ENCODE peak calls at places on chromosomes 5 and 9, in five cellular contexts. J is substantia nigra, T is Karpas-422, K is DND-41, Y is HCT116. F is an unnamed sample.

GRCh38 chr5:90293931-90294330 is 115.6 kb downstream of the CETN3 start:
- DNase-seq in J (no peak), T (no peak), K (no peak), Y (no peak), F (no peak)

GRCh38 chr5:78518365-78519197 is 130.0 kb downstream of the LHFPL2 start:
- DNase-seq in J (peak; percentile 10), T (no peak), K (no peak), Y (no peak), F (no peak)

GRCh38 chr5:53309653-53310052 is 170.8 kb upstream of the FST start:
- DNase-seq in J (no peak), T (no peak), K (no peak), Y (no peak), F (no peak)

GRCh38 chr9:137945581-137945980 is 68.0 kb downstream of the CACNA1B start:
- DNase-seq in J (no peak), T (peak; percentile 43), K (no peak), Y (no peak), F (no peak)

GRCh38 chr5:143386725-143387124 is 16.8 kb downstream of the NR3C1 start:
- DNase-seq in J (no peak), T (no peak), K (no peak), Y (no peak), F (no peak)

GRCh38 chr5:68159251-68159951 is 56.2 kb upstream of the PIK3R1 start:
- DNase-seq in J (no peak), T (no peak), K (no peak), Y (no peak), F (no peak)

GRCh38 chr5:79727722-79728355 is 38.2 kb downstream of the CMYA5 start:
- DNase-seq in J (no peak), T (no peak), K (no peak), Y (no peak), F (no peak)

GRCh38 chr9:15349892-15350761 is 43.1 kb upstream of the TTC39B start:
- DNase-seq in J (peak; percentile 56), T (no peak), K (no peak), Y (no peak), F (no peak)

GRCh38 chr9:18707489-18708210 is 233.7 kb downstream of the ADAMTSL1 start:
- DNase-seq in J (no peak), T (no peak), K (no peak), Y (no peak), F (no peak)

GRCh38 chr5:123557907-123558306 is 45.9 kb downstream of the CSNK1G3 start:
- DNase-seq in J (no peak), T (no peak), K (no peak), Y (no peak), F (no peak)

GRCh38 chr5:127007522-127007921 is 22.8 kb downstream of the MARCHF3 start:
- DNase-seq in J (no peak), T (no peak), K (no peak), Y (no peak), F (no peak)
- H3K27ac ChIP-seq in J (no peak overlapping the region), T (no peak overlapping the region), K (no peak overlapping the region), Y (no peak overlapping the region), F (no peak overlapping the region)

DNA sequence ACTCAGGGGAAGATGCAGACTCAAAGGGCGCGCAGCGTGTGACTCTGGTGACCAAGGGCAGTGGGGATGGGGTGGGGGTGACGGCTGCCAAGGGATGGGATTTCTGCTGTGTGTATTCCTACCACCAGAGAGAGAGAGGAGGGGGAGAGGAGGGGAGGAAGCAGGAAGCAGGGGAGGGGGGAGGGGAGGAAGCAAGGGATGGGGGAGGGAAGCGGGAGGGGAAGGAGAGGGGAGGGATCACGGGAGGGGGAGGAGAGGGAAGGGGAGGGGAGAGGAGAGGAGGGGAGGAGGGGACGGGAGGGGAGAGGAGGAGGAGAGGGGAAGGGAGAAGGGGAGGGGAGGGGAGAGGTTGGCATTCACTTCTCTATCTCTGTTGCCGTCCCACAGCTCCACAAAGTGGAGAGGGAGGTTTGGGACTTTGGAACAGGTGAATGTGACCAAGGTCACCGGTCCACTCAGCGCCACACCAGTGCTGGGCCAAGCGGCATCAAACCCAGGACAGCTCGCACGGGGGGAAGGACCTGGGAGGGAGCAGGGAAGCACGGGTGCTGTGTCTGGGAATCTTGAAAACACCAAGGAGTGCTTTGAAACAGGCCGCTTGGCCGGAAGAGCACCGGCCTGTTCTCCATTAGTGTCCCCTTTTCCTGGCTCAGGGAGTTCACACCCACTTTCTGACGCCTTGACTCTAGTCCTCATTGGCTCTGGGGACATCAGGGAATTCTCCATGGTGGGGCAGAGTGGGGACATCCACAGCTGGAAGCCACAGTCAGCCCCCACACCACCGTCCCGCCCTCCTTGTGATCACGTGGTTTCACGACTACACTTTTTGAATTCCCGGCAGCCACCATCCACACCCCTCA is 77.4 kb downstream of the VAV2 start:
- DNase-seq in J (no peak), T (no peak), K (no peak), Y (no peak), F (no peak)
- H3K27ac ChIP-seq in J (peak overlapping the region; percentile 38), T (no peak overlapping the region), K (no peak overlapping the region), Y (no peak overlapping the region), F (peak overlapping the region; percentile 11)

GRCh38 chr5:119318256-119318914 is 37.4 kb upstream of the TNFAIP8 start:
- DNase-seq in J (no peak), T (no peak), K (no peak), Y (no peak), F (no peak)
- H3K27ac ChIP-seq in J (no peak overlapping the region), T (no peak overlapping the region), K (peak overlapping the region; percentile 56), Y (no peak overlapping the region), F (no peak overlapping the region)

GRCh38 chr9:70563010-70563409 is 148.6 kb upstream of the KLF9 start:
- DNase-seq in J (no peak), T (no peak), K (no peak), Y (no peak), F (no peak)

GRCh38 chr9:70563437-70564204 is 149.2 kb upstream of the KLF9 start:
- DNase-seq in J (no peak), T (no peak), K (peak; percentile 44), Y (no peak), F (no peak)

GRCh38 chr9:70559102-70559501 is 144.6 kb upstream of the KLF9 start:
- DNase-seq in J (no peak), T (no peak), K (no peak), Y (no peak), F (no peak)

GRCh38 chr9:70561805-70562395 is 147.4 kb upstream of the KLF9 start:
- DNase-seq in J (no peak), T (no peak), K (no peak), Y (no peak), F (no peak)

DNA sequence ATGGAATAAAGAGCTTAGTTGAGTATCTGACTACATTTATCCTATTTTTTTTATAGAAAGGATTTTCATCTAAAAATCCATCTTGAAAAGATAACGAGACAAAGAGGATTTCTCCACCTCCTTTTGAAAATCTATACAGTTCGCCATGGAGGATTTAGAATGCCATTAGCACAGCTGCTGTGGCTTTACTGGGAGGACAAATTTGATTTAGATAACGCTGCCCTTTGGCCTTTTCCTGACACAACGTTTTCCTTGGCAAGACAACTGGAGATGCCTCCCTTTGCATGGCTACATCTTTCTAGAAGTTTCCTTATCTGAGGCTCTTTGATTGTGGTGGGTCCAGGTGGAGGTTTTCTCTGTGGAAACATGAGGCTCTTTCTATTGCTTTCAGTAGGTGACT is 146.7 kb upstream of the KLF9 start:
- DNase-seq in J (no peak), T (no peak), K (no peak), Y (no peak), F (no peak)
- H3K27ac ChIP-seq in J (no peak overlapping the region), T (no peak overlapping the region), K (no peak overlapping the region), Y (no peak overlapping the region), F (no peak overlapping the region)

GRCh38 chr9:13588151-13589043 is 308.9 kb upstream of the MPDZ start:
- DNase-seq in J (no peak), T (no peak), K (no peak), Y (no peak), F (peak; percentile 33)

GRCh38 chr9:13586726-13587392 is 307.4 kb upstream of the MPDZ start:
- DNase-seq in J (no peak), T (no peak), K (no peak), Y (no peak), F (no peak)

GRCh38 chr9:13589044-13589737 is 309.7 kb upstream of the MPDZ start:
- DNase-seq in J (no peak), T (no peak), K (no peak), Y (no peak), F (no peak)

GRCh38 chr9:13587581-13587980 is 308.1 kb upstream of the MPDZ start:
- DNase-seq in J (peak; percentile 8), T (no peak), K (no peak), Y (no peak), F (peak; percentile 30)
- H3K27ac ChIP-seq in J (peak overlapping the region; percentile 77), T (no peak overlapping the region), K (no peak overlapping the region), Y (no peak overlapping the region), F (peak overlapping the region; percentile 89)

GRCh38 chr9:112028242-112029221 is 131.9 kb downstream of the UGCG start:
- DNase-seq in J (no peak), T (no peak), K (no peak), Y (no peak), F (no peak)
- H3K27ac ChIP-seq in J (no peak overlapping the region), T (no peak overlapping the region), K (no peak overlapping the region), Y (peak overlapping the region; percentile 10), F (no peak overlapping the region)

F was measured in caudate nucleus.